ENCODE peak calls at places on chromosome 16, in five cellular contexts. S, V, N, G and B are unnamed samples.

GRCh38 chr16:10256855-10257641 is 74.8 kb upstream of the GRIN2A start:
- DNase-seq in S (peak), V (peak), N (no peak), G (peak), B (peak)

GRCh38 chr16:84040823-84041391 is 1.7 kb downstream of the SLC38A8 start:
- DNase-seq in S (no peak), V (no peak), N (no peak), G (no peak), B (peak)

GRCh38 chr16:7849891-7850290 is 517.2 kb downstream of the RBFOX1 start:
- DNase-seq in S (no peak), V (peak), N (no peak), G (no peak), B (no peak)

GRCh38 chr16:57761957-57762356 is 26.4 kb downstream of the KATNB1 start:
- DNase-seq in S (no peak), V (no peak), N (no peak), G (no peak), B (no peak)

GRCh38 chr16:65523258-65523950 is 401.5 kb upstream of the CDH11 start:
- DNase-seq in S (no peak), V (no peak), N (no peak), G (no peak), B (no peak)

GRCh38 chr16:73217654-73218053 is 169.7 kb upstream of the ZFHX3 start:
- DNase-seq in S (no peak), V (no peak), N (no peak), G (no peak), B (no peak)

GRCh38 chr16:3282103-3282746 is 1.1 kb upstream of the ZNF263 start:
- DNase-seq in S (no peak), V (no peak), N (no peak), G (no peak), B (peak)

GRCh38 chr16:9151597-9151996 is 60.2 kb downstream of the HAPSTR1 start:
- DNase-seq in S (no peak), V (no peak), N (no peak), G (no peak), B (peak)

GRCh38 chr16:17358846-17359245 is 111.9 kb downstream of the XYLT1 start:
- DNase-seq in S (no peak), V (no peak), N (no peak), G (no peak), B (peak)

GRCh38 chr16:69150146-69150865 is 17.9 kb downstream of the UTP4 start:
- DNase-seq in S (no peak), V (peak), N (no peak), G (peak), B (peak)

GRCh38 chr16:80027007-80027965 is 426.7 kb upstream of the MAF start:
- DNase-seq in S (peak), V (no peak), N (peak), G (peak), B (peak)

GRCh38 chr16:56191807-56192643 is 736 bp downstream of the GNAO1 start:
- DNase-seq in S (no peak), V (no peak), N (no peak), G (no peak), B (peak)

GRCh38 chr16:72951916-72952315 is 96.0 kb downstream of the ZFHX3 start:
- DNase-seq in S (no peak), V (no peak), N (no peak), G (no peak), B (no peak)

GRCh38 chr16:13594798-13595197 is 325.2 kb upstream of the ERCC4 start:
- DNase-seq in S (no peak), V (no peak), N (no peak), G (no peak), B (no peak)

GRCh38 chr16:88804552-88805339 is 1.2 kb downstream of the CDT1 start:
- DNase-seq in S (no peak), V (no peak), N (no peak), G (no peak), B (no peak)

GRCh38 chr16:87203060-87203656 is 114.0 kb downstream of the C16orf95 start:
- DNase-seq in S (no peak), V (peak), N (no peak), G (no peak), B (peak)

GRCh38 chr16:30372037-30372712 is 1.9 kb upstream of the TBC1D10B start:
- DNase-seq in S (no peak), V (no peak), N (no peak), G (no peak), B (no peak)

GRCh38 chr16:2160915-2161551 is 5.5 kb downstream of the TRAF7 start:
- DNase-seq in S (no peak), V (no peak), N (no peak), G (no peak), B (no peak)

GRCh38 chr16:81650982-81651562 is 128.0 kb upstream of the PLCG2 start:
- DNase-seq in S (no peak), V (peak), N (no peak), G (no peak), B (no peak)

GRCh38 chr16:87392823-87393679 is 915 bp downstream of the MAP1LC3B start:
- DNase-seq in S (peak), V (peak), N (no peak), G (peak), B (peak)

GRCh38 chr16:78524066-78524595 is 424.7 kb downstream of the WWOX start:
- DNase-seq in S (no peak), V (no peak), N (no peak), G (no peak), B (no peak)

GRCh38 chr16:88351521-88352101 is 31.1 kb upstream of the ZNF469 start:
- DNase-seq in S (no peak), V (no peak), N (no peak), G (no peak), B (no peak)

GRCh38 chr16:84875846-84876245 is 56.1 kb downstream of the CRISPLD2 start:
- DNase-seq in S (no peak), V (no peak), N (no peak), G (no peak), B (no peak)

GRCh38 chr16:6068063-6068462 is 970.5 kb upstream of the EEF2KMT start:
- DNase-seq in S (no peak), V (no peak), N (no peak), G (no peak), B (no peak)